ENCODE peak calls at places on chromosomes 12 and 14, in six cellular contexts. T is adrenal gland, X is cardiac muscle cell, M is HepG2, H is psoas muscle, Q is tibial artery. U is an unnamed sample. For H3K4me1 and H3K36me3, the result is how much of the 10 kb centered on the place peaks cover.

GRCh38 chr12:107912421-107913004 is 138.0 kb downstream of the ASCL4 start:
- DNase-seq in M (no peak), H (peak), X (peak), T (peak), Q (no peak), U (no peak)

GRCh38 chr12:110065540-110065939 is 17.2 kb upstream of the C12orf76 start:
- DNase-seq in Q (no peak), T (no peak), H (no peak), M (no peak), X (no peak), U (no peak)

GRCh38 chr14:100577321-100577985 is 9.8 kb downstream of the BEGAIN start:
- DNase-seq in T (no peak), H (peak), X (no peak), Q (peak), M (no peak), U (no peak)

GRCh38 chr14:91205449-91205848 is 39.1 kb downstream of the GPR68 start:
- DNase-seq in T (no peak), H (no peak), X (peak), Q (no peak), M (no peak), U (no peak)

GRCh38 chr12:120235369-120236123 is 30.0 kb downstream of the PXN start:
- DNase-seq in Q (no peak), T (no peak), X (no peak), H (no peak), M (no peak), U (no peak)

GRCh38 chr12:7376196-7376595 is 67.8 kb downstream of the CD163L1 start:
- DNase-seq in Q (no peak), H (no peak), T (no peak), M (no peak), X (peak), U (no peak)

GRCh38 chr12:91785655-91786489 is 359.8 kb downstream of the BTG1 start:
- DNase-seq in T (no peak), Q (no peak), H (no peak), M (no peak), X (no peak), U (no peak)

GRCh38 chr14:92400579-92401444 is 77.8 kb downstream of the SLC24A4 start:
- DNase-seq in H (no peak), M (no peak), X (peak), T (no peak), Q (no peak), U (no peak)

GRCh38 chr12:52044284-52044983 is 6.8 kb upstream of the NR4A1 start:
- DNase-seq in T (peak), Q (peak), M (no peak), X (peak), H (peak), U (peak)

GRCh38 chr12:51631591-51631990 is 40.6 kb downstream of the SCN8A start:
- DNase-seq in X (peak), T (peak), H (no peak), M (no peak), Q (no peak), U (no peak)

GRCh38 chr12:51855586-51856428 is 7.3 kb upstream of the FIGNL2 start:
- DNase-seq in H (peak), T (no peak), M (peak), Q (no peak), X (peak), U (no peak)

GRCh38 chr14:76917158-76917596 is 91.0 kb downstream of the LRRC74A start:
- DNase-seq in Q (peak), H (peak), M (peak), T (peak), X (peak), U (no peak)

GRCh38 chr12:20122274-20122673 is 246.1 kb upstream of the PDE3A start:
- DNase-seq in T (no peak), X (no peak), H (no peak), Q (no peak), M (no peak), U (no peak)

GRCh38 chr12:6851153-6851920 is at the start of gene CDCA3:
- DNase-seq in X (peak), M (peak), Q (peak), T (peak), H (peak), U (peak)

GRCh38 chr12:78269620-78270019 is 438.9 kb downstream of the NAV3 start:
- DNase-seq in X (no peak), Q (no peak), T (no peak), H (no peak), M (no peak), U (no peak)

GRCh38 chr12:105190530-105190929 is 45.4 kb downstream of the APPL2 start:
- DNase-seq in M (no peak), X (no peak), T (no peak), H (no peak), Q (no peak), U (no peak)

GRCh38 chr14:27845902-27846301 is 920.7 kb upstream of the FOXG1 start:
- DNase-seq in M (no peak), T (no peak), H (no peak), X (no peak), Q (no peak), U (no peak)

GRCh38 chr12:21607701-21608100 is 3.1 kb upstream of the GYS2 start:
- DNase-seq in T (no peak), X (peak), H (no peak), M (no peak), Q (no peak), U (no peak)

GRCh38 chr12:98388126-98388525 is 127.3 kb upstream of the TMPO start:
- DNase-seq in H (no peak), Q (no peak), T (no peak), M (no peak), X (no peak), U (no peak)

GRCh38 chr14:31263485-31264133 is 56.0 kb upstream of the HECTD1 start:
- DNase-seq in Q (peak), M (peak), X (peak), H (peak), T (peak), U (peak)

GRCh38 chr12:104356231-104357115 is 52.9 kb downstream of the EID3 start:
- DNase-seq in M (no peak), X (no peak), Q (no peak), H (no peak), T (no peak), U (no peak)

GRCh38 chr14:54652188-54652889 is 85.4 kb downstream of the SAMD4A start:
- DNase-seq in T (peak), Q (peak), H (peak), M (peak), X (peak), U (peak)

GRCh38 chr14:89634037-89634436 is 217.0 kb upstream of the FOXN3 start:
- DNase-seq in X (no peak), M (no peak), T (no peak), H (no peak), Q (no peak), U (no peak)

GRCh38 chr14:55116246-55117030 is 12.6 kb upstream of the LGALS3 start:
- DNase-seq in M (peak), T (no peak), Q (no peak), H (no peak), X (no peak), U (no peak)

GRCh38 chr12:129719426-129719825 is 184.4 kb downstream of the TMEM132D start:
- DNase-seq in T (no peak), H (no peak), X (no peak), Q (no peak), M (no peak), U (no peak)

GRCh38 chr12:123475256-123475703 is 17.3 kb downstream of the SNRNP35 start:
- DNase-seq in H (no peak), X (no peak), Q (no peak), T (no peak), M (no peak), U (no peak)
- H3K4me1 ChIP-seq in H (half or more), X (under half), Q (under half), T (under half), M (under half), U (under half)

GRCh38 chr14:29717906-29718305 is 209.7 kb downstream of the PRKD1 start:
- DNase-seq in X (no peak), T (no peak), Q (no peak), H (no peak), M (no peak), U (no peak)

GRCh38 chr14:29712586-29712985 is 215.1 kb downstream of the PRKD1 start:
- DNase-seq in T (no peak), X (no peak), H (no peak), Q (no peak), M (no peak), U (no peak)

GRCh38 chr14:29721586-29721985 is 206.1 kb downstream of the PRKD1 start:
- DNase-seq in H (no peak), X (no peak), Q (no peak), M (no peak), T (no peak), U (no peak)

DNA sequence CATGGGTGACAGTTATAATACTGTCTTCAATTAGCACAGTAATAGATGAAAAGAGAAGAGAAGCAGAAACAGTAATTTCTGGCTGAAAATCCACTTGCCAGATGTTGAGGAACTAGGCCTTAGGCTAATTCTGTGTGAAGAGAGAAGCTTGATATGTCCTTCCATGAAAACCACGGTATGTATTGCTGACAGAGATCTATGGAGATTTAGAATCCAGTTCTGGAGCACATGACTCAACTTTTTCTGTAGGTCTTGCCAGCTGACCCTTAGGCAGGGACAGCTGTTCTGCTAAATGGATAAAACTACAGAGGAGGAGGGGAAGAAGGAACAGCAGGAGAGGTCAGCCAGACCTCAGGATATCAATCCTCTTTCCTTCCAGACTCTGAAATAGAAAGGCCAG is 211.5 kb downstream of the PRKD1 start:
- DNase-seq in T (peak), Q (no peak), M (no peak), X (peak), H (no peak), U (no peak)
- H3K36me3 ChIP-seq in T (under half), Q (under half), M (under half), X (under half), H (under half), U (under half)

DNA sequence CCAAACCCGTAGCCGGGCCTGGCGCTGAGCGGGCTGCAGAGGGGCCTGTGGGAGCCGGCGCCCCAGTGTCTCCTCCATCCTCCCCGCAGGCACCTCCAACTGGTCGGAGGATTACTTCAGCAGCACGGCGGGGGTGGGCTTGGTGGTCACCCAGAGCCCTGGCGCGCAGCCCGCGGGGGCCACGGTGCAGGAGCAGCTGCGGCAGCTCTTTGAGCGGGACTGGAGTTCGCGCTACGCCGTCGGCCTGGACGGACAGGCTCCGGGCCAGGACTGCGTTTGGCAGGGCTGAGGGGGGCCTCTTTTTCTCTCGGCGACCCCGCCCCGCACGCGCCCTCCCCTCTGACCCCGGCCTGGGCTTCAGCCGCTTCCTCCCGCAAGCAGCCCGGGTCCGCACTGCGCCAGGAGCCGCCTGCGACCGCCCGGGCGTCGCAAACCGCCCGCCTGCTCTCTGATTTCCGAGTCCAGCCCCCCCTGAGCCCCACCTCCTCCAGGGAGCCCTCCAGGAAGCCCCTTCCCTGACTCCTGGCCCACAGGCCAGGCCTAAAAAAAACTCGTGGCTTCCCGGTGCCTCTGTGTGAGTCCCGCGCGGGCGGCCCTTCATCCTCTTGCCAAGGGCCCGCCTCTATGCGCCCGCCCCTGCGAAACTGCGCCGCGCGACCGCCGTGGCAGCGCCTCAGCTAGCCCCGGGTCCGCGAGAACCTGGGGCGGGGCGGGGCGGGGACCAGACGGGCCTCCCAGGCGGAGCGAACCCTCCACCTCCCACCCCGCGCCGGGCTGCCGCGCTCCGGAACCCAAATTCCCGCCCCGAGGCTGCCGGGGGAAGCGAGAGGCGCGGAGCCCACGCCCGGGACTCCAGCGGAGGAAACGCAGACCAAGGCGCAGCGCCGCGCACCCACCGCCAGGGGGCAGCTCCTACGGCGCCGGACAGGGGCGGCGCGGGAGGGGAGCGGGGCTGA is 8.3 kb downstream of the PLD4 start:
- DNase-seq in T (peak), X (peak), Q (peak), H (peak), M (peak), U (peak)
- TF ChIP-seq CTCF in T (peak), X (peak), Q (peak), H (peak), M (peak), U (peak)

GRCh38 chr12:124868252-124868965 is 4.7 kb upstream of the SCARB1 start:
- DNase-seq in H (no peak), Q (no peak), X (no peak), M (no peak), T (no peak), U (no peak)
- H3K4me1 ChIP-seq in H (under half), Q (under half), X (under half), M (half or more), T (under half), U (under half)